ENCODE peak calls at places on chromosomes 7 and 10, in nine cellular contexts. J, N, D, O, A, W, I, Y and U are unnamed samples.

GRCh38 chr10:130040817-130041330 is 69.8 kb downstream of the C10orf143 start:
- DNase-seq in J (no peak), N (no peak), D (no peak), O (no peak), A (no peak), W (no peak), I (peak; percentile 36), Y (peak; percentile 46), U (no peak)

GRCh38 chr7:127927339-127927679 is 103.9 kb downstream of the LRRC4 start:
- DNase-seq in J (peak; percentile 29), N (no peak), D (no peak), O (no peak), A (no peak), W (no peak), I (no peak), Y (no peak), U (no peak)

GRCh38 chr7:68785036-68785435 is 813.2 kb upstream of the AUTS2 start:
- DNase-seq in J (no peak), N (no peak), D (no peak), O (no peak), A (no peak), W (no peak), I (no peak), Y (no peak), U (no peak)

GRCh38 chr7:5679741-5680473 is 101.6 kb downstream of the RNF216 start:
- DNase-seq in J (no peak), N (no peak), D (no peak), O (no peak), A (peak; percentile 57), W (no peak), I (no peak), Y (peak; percentile 79), U (peak; percentile 30)

GRCh38 chr10:75418712-75419111 is 12.7 kb upstream of the LRMDA start:
- DNase-seq in J (no peak), N (no peak), D (no peak), O (no peak), A (no peak), W (no peak), I (no peak), Y (no peak), U (no peak)

GRCh38 chr10:26627320-26627719 is 70.2 kb upstream of the PDSS1 start:
- DNase-seq in J (no peak), N (no peak), D (no peak), O (no peak), A (no peak), W (no peak), I (no peak), Y (no peak), U (no peak)

GRCh38 chr7:30470163-30470770 is 8.3 kb downstream of the NOD1 start:
- DNase-seq in J (peak; percentile 69), N (no peak), D (no peak), O (no peak), A (no peak), W (no peak), I (no peak), Y (no peak), U (no peak)

GRCh38 chr7:143279186-143280098 is 5.3 kb upstream of the TMEM139 start:
- DNase-seq in J (peak; percentile 83), N (peak; percentile 64), D (no peak), O (no peak), A (peak; percentile 20), W (no peak), I (no peak), Y (no peak), U (no peak)

GRCh38 chr10:1543596-1543995 is 193.7 kb downstream of the ADARB2 start:
- DNase-seq in J (no peak), N (no peak), D (no peak), O (no peak), A (no peak), W (no peak), I (peak; percentile 56), Y (peak; percentile 6), U (no peak)

GRCh38 chr10:45470098-45471012 is 96.3 kb downstream of the ALOX5 start:
- DNase-seq in J (peak; percentile 95), N (peak; percentile 56), D (no peak), O (peak; percentile 25), A (no peak), W (no peak), I (no peak), Y (no peak), U (no peak)

GRCh38 chr7:87216701-87217508 is 2.6 kb downstream of the TMEM243 start:
- DNase-seq in J (peak; percentile 15), N (peak; percentile 81), D (no peak), O (no peak), A (peak; percentile 7), W (no peak), I (no peak), Y (no peak), U (no peak)

GRCh38 chr10:89393898-89394297 is 1.5 kb downstream of the IFIT1 start:
- DNase-seq in J (no peak), N (no peak), D (no peak), O (no peak), A (no peak), W (no peak), I (no peak), Y (no peak), U (no peak)

GRCh38 chr7:100614308-100614861 is 2.0 kb downstream of the MOSPD3 start:
- DNase-seq in J (no peak), N (no peak), D (no peak), O (no peak), A (no peak), W (no peak), I (no peak), Y (no peak), U (no peak)

GRCh38 chr10:22010973-22011408 is 7.5 kb upstream of the DNAJC1 start:
- DNase-seq in J (peak; percentile 33), N (peak; percentile 45), D (no peak), O (no peak), A (no peak), W (no peak), I (no peak), Y (no peak), U (no peak)

GRCh38 chr10:49761789-49762565 is at the start of gene OGDHL:
- DNase-seq in J (peak; percentile 58), N (peak; percentile 40), D (no peak), O (no peak), A (peak; percentile 46), W (peak; percentile 74), I (no peak), Y (no peak), U (peak; percentile 48)

GRCh38 chr7:131544449-131545425 is 11.7 kb downstream of the PODXL start:
- DNase-seq in J (peak; percentile 77), N (peak; percentile 23), D (no peak), O (no peak), A (no peak), W (no peak), I (peak; percentile 41), Y (no peak), U (no peak)

GRCh38 chr10:24899571-24899970 is 52.8 kb downstream of the PRTFDC1 start:
- DNase-seq in J (no peak), N (no peak), D (no peak), O (no peak), A (no peak), W (no peak), I (no peak), Y (no peak), U (no peak)

GRCh38 chr10:70323143-70323696 is 39.4 kb upstream of the NPFFR1 start:
- DNase-seq in J (no peak), N (no peak), D (no peak), O (no peak), A (no peak), W (no peak), I (no peak), Y (peak; percentile 34), U (no peak)

GRCh38 chr10:90195288-90195840 is 494.0 kb downstream of the KIF20B start:
- DNase-seq in J (peak; percentile 33), N (no peak), D (no peak), O (no peak), A (no peak), W (no peak), I (no peak), Y (no peak), U (no peak)

GRCh38 chr7:82805527-82805960 is 357.1 kb downstream of the PCLO start:
- DNase-seq in J (peak; percentile 89), N (no peak), D (no peak), O (no peak), A (no peak), W (no peak), I (no peak), Y (no peak), U (no peak)

GRCh38 chr7:69661342-69661741 is 63.1 kb downstream of the AUTS2 start:
- DNase-seq in J (no peak), N (no peak), D (no peak), O (no peak), A (no peak), W (no peak), I (no peak), Y (no peak), U (no peak)

GRCh38 chr7:29039747-29040569 is 81.8 kb upstream of the TRIL start:
- DNase-seq in J (peak; percentile 71), N (no peak), D (no peak), O (no peak), A (no peak), W (no peak), I (no peak), Y (no peak), U (no peak)

GRCh38 chr10:14954001-14954770 is at the start of gene DCLRE1C:
- DNase-seq in J (peak; percentile 87), N (peak; percentile 97), D (peak; percentile 69), O (peak; percentile 71), A (peak; percentile 90), W (peak; percentile 88), I (peak; percentile 96), Y (peak; percentile 95), U (peak; percentile 94)

GRCh38 chr10:4541292-4541691 is 284.7 kb upstream of the AKR1E2 start:
- DNase-seq in J (peak; percentile 94), N (no peak), D (no peak), O (no peak), A (no peak), W (no peak), I (peak; percentile 73), Y (peak; percentile 84), U (no peak)